ENCODE peak calls at places on chromosomes 16 and 17, in eight cellular contexts. One of them, this sample, is unnamed.

GRCh38 chr17:49869038-49869374 is 21.1 kb upstream of the TAC4 start:
- DNase-seq in right atrium auricular region: no peak
- DNase-seq in BJ: no peak
- DNase-seq in suprapubic skin: no peak
- DNase-seq in epithelial cell of esophagus: no peak
- DNase-seq in SK-N-SH: no peak
- DNase-seq in endothelial cell: no peak
- DNase-seq in osteoblast: peak
- DNase-seq in this sample: no peak

GRCh38 chr17:72592242-72592966 is 471.6 kb downstream of the SOX9 start:
- DNase-seq in right atrium auricular region: no peak
- DNase-seq in BJ: no peak
- DNase-seq in suprapubic skin: peak
- DNase-seq in epithelial cell of esophagus: peak
- DNase-seq in SK-N-SH: peak
- DNase-seq in endothelial cell: peak
- DNase-seq in osteoblast: peak
- DNase-seq in this sample: no peak

GRCh38 chr16:16092925-16093624 is 130.2 kb downstream of the ABCC6 start:
- DNase-seq in right atrium auricular region: no peak
- DNase-seq in BJ: no peak
- DNase-seq in suprapubic skin: no peak
- DNase-seq in epithelial cell of esophagus: no peak
- DNase-seq in SK-N-SH: no peak
- DNase-seq in endothelial cell: no peak
- DNase-seq in osteoblast: peak
- DNase-seq in this sample: peak

GRCh38 chr16:69607674-69608073 is 41.9 kb downstream of the NFAT5 start:
- DNase-seq in right atrium auricular region: no peak
- DNase-seq in BJ: no peak
- DNase-seq in suprapubic skin: no peak
- DNase-seq in epithelial cell of esophagus: no peak
- DNase-seq in SK-N-SH: no peak
- DNase-seq in endothelial cell: no peak
- DNase-seq in osteoblast: no peak
- DNase-seq in this sample: no peak

GRCh38 chr17:61466246-61466645 is 14.0 kb downstream of the TBX4 start:
- DNase-seq in right atrium auricular region: no peak
- DNase-seq in BJ: no peak
- DNase-seq in suprapubic skin: peak
- DNase-seq in epithelial cell of esophagus: no peak
- DNase-seq in SK-N-SH: no peak
- DNase-seq in endothelial cell: no peak
- DNase-seq in osteoblast: no peak
- DNase-seq in this sample: no peak

GRCh38 chr17:29412780-29413565 is 22.8 kb downstream of the TAOK1 start:
- DNase-seq in right atrium auricular region: no peak
- DNase-seq in BJ: peak
- DNase-seq in suprapubic skin: no peak
- DNase-seq in epithelial cell of esophagus: peak
- DNase-seq in SK-N-SH: no peak
- DNase-seq in endothelial cell: no peak
- DNase-seq in osteoblast: peak
- DNase-seq in this sample: no peak

GRCh38 chr17:31424944-31425582 is 33.6 kb downstream of the RAB11FIP4 start:
- DNase-seq in right atrium auricular region: no peak
- DNase-seq in BJ: no peak
- DNase-seq in suprapubic skin: no peak
- DNase-seq in epithelial cell of esophagus: no peak
- DNase-seq in SK-N-SH: peak
- DNase-seq in endothelial cell: no peak
- DNase-seq in osteoblast: no peak
- DNase-seq in this sample: peak

GRCh38 chr16:54654429-54654828 is 276.2 kb upstream of the IRX5 start:
- DNase-seq in right atrium auricular region: no peak
- DNase-seq in BJ: no peak
- DNase-seq in suprapubic skin: no peak
- DNase-seq in epithelial cell of esophagus: no peak
- DNase-seq in SK-N-SH: no peak
- DNase-seq in endothelial cell: no peak
- DNase-seq in osteoblast: no peak
- DNase-seq in this sample: no peak

GRCh38 chr16:27852681-27853080 is 210.8 kb downstream of the GSG1L start:
- DNase-seq in right atrium auricular region: no peak
- DNase-seq in BJ: no peak
- DNase-seq in suprapubic skin: no peak
- DNase-seq in epithelial cell of esophagus: no peak
- DNase-seq in SK-N-SH: no peak
- DNase-seq in endothelial cell: no peak
- DNase-seq in osteoblast: no peak
- DNase-seq in this sample: no peak

GRCh38 chr16:21952040-21952792 is 945 bp upstream of the UQCRC2 start:
- DNase-seq in right atrium auricular region: peak
- DNase-seq in BJ: no peak
- DNase-seq in suprapubic skin: peak
- DNase-seq in epithelial cell of esophagus: peak
- DNase-seq in SK-N-SH: peak
- DNase-seq in endothelial cell: peak
- DNase-seq in osteoblast: no peak
- DNase-seq in this sample: peak

GRCh38 chr17:75155191-75155601 is 884 bp upstream of the JPT1 start:
- DNase-seq in right atrium auricular region: no peak
- DNase-seq in BJ: no peak
- DNase-seq in suprapubic skin: peak
- DNase-seq in epithelial cell of esophagus: peak
- DNase-seq in SK-N-SH: no peak
- DNase-seq in endothelial cell: no peak
- DNase-seq in osteoblast: peak
- DNase-seq in this sample: no peak

GRCh38 chr17:37849617-37849972 is 74.6 kb upstream of the TBC1D3K start:
- DNase-seq in right atrium auricular region: no peak
- DNase-seq in BJ: no peak
- DNase-seq in suprapubic skin: no peak
- DNase-seq in epithelial cell of esophagus: no peak
- DNase-seq in SK-N-SH: no peak
- DNase-seq in endothelial cell: no peak
- DNase-seq in osteoblast: no peak
- DNase-seq in this sample: no peak

GRCh38 chr17:75909812-75910274 is 5.2 kb upstream of the MRPL38 start:
- DNase-seq in right atrium auricular region: no peak
- DNase-seq in BJ: no peak
- DNase-seq in suprapubic skin: no peak
- DNase-seq in epithelial cell of esophagus: peak
- DNase-seq in SK-N-SH: peak
- DNase-seq in endothelial cell: no peak
- DNase-seq in osteoblast: no peak
- DNase-seq in this sample: no peak

GRCh38 chr17:17561408-17562144 is 29.9 kb downstream of the PEMT start:
- DNase-seq in right atrium auricular region: peak
- DNase-seq in BJ: no peak
- DNase-seq in suprapubic skin: peak
- DNase-seq in epithelial cell of esophagus: peak
- DNase-seq in SK-N-SH: no peak
- DNase-seq in endothelial cell: no peak
- DNase-seq in osteoblast: peak
- DNase-seq in this sample: no peak

GRCh38 chr17:79023180-79023705 is 726 bp upstream of the C1QTNF1 start:
- DNase-seq in right atrium auricular region: no peak
- DNase-seq in BJ: no peak
- DNase-seq in suprapubic skin: peak
- DNase-seq in epithelial cell of esophagus: no peak
- DNase-seq in SK-N-SH: no peak
- DNase-seq in endothelial cell: no peak
- DNase-seq in osteoblast: peak
- DNase-seq in this sample: no peak

GRCh38 chr17:79022507-79022991 is 1.4 kb upstream of the C1QTNF1 start:
- DNase-seq in right atrium auricular region: peak
- DNase-seq in BJ: no peak
- DNase-seq in suprapubic skin: peak
- DNase-seq in epithelial cell of esophagus: no peak
- DNase-seq in SK-N-SH: no peak
- DNase-seq in endothelial cell: no peak
- DNase-seq in osteoblast: peak
- DNase-seq in this sample: no peak

GRCh38 chr17:79024901-79025737 is 1.1 kb downstream of the C1QTNF1 start:
- DNase-seq in right atrium auricular region: no peak
- DNase-seq in BJ: no peak
- DNase-seq in suprapubic skin: peak
- DNase-seq in epithelial cell of esophagus: peak
- DNase-seq in SK-N-SH: peak
- DNase-seq in endothelial cell: no peak
- DNase-seq in osteoblast: peak
- DNase-seq in this sample: no peak

GRCh38 chr17:79026345-79027273 is 2.6 kb downstream of the C1QTNF1 start:
- DNase-seq in right atrium auricular region: no peak
- DNase-seq in BJ: no peak
- DNase-seq in suprapubic skin: peak
- DNase-seq in epithelial cell of esophagus: peak
- DNase-seq in SK-N-SH: peak
- DNase-seq in endothelial cell: no peak
- DNase-seq in osteoblast: peak
- DNase-seq in this sample: no peak

GRCh38 chr17:79023886-79024771 is at the start of gene C1QTNF1:
- DNase-seq in right atrium auricular region: peak
- DNase-seq in BJ: no peak
- DNase-seq in suprapubic skin: peak
- DNase-seq in epithelial cell of esophagus: peak
- DNase-seq in SK-N-SH: peak
- DNase-seq in endothelial cell: peak
- DNase-seq in osteoblast: peak
- DNase-seq in this sample: no peak
- TF ChIP-seq CTCF in right atrium auricular region: peak
- TF ChIP-seq CTCF in BJ: peak
- TF ChIP-seq CTCF in suprapubic skin: peak
- TF ChIP-seq CTCF in epithelial cell of esophagus: peak
- TF ChIP-seq CTCF in SK-N-SH: peak
- TF ChIP-seq CTCF in endothelial cell: peak
- TF ChIP-seq CTCF in osteoblast: no peak
- TF ChIP-seq CTCF in this sample: peak

GRCh38 chr17:73646409-73647305 is 2.4 kb upstream of the SDK2 start:
- DNase-seq in right atrium auricular region: no peak
- DNase-seq in BJ: no peak
- DNase-seq in suprapubic skin: no peak
- DNase-seq in epithelial cell of esophagus: no peak
- DNase-seq in SK-N-SH: peak
- DNase-seq in endothelial cell: peak
- DNase-seq in osteoblast: no peak
- DNase-seq in this sample: no peak
- TF ChIP-seq CTCF in right atrium auricular region: no peak
- TF ChIP-seq CTCF in BJ: peak
- TF ChIP-seq CTCF in suprapubic skin: no peak
- TF ChIP-seq CTCF in epithelial cell of esophagus: no peak
- TF ChIP-seq CTCF in SK-N-SH: no peak
- TF ChIP-seq CTCF in endothelial cell: no peak
- TF ChIP-seq CTCF in osteoblast: no peak
- TF ChIP-seq CTCF in this sample: peak

DNA sequence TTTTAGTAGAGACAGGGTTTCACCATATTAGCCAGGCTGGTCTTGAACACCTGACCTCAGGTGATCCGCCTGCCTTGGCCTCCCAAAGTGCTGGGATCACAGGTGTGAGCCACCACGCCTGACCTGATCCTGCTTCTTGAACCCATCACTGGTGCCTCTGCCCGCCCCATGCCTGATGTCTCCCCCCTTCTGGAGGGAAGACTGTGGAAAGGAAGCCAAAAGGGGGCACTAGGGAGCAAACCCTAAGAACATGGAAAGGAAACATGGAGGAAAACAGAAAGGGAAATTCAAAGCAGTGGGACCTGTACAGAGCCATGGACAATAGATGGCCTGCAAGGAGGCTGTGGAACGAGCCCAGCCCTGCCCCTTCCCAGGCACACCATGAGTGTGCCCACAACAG is 31.1 kb upstream of the FASN start:
- DNase-seq in right atrium auricular region: no peak
- DNase-seq in BJ: no peak
- DNase-seq in suprapubic skin: no peak
- DNase-seq in epithelial cell of esophagus: no peak
- DNase-seq in SK-N-SH: peak
- DNase-seq in endothelial cell: no peak
- DNase-seq in osteoblast: peak
- DNase-seq in this sample: no peak
- TF ChIP-seq CTCF in right atrium auricular region: no peak
- TF ChIP-seq CTCF in BJ: no peak
- TF ChIP-seq CTCF in suprapubic skin: no peak
- TF ChIP-seq CTCF in epithelial cell of esophagus: no peak
- TF ChIP-seq CTCF in SK-N-SH: peak
- TF ChIP-seq CTCF in endothelial cell: no peak
- TF ChIP-seq CTCF in osteoblast: peak
- TF ChIP-seq CTCF in this sample: peak

DNA sequence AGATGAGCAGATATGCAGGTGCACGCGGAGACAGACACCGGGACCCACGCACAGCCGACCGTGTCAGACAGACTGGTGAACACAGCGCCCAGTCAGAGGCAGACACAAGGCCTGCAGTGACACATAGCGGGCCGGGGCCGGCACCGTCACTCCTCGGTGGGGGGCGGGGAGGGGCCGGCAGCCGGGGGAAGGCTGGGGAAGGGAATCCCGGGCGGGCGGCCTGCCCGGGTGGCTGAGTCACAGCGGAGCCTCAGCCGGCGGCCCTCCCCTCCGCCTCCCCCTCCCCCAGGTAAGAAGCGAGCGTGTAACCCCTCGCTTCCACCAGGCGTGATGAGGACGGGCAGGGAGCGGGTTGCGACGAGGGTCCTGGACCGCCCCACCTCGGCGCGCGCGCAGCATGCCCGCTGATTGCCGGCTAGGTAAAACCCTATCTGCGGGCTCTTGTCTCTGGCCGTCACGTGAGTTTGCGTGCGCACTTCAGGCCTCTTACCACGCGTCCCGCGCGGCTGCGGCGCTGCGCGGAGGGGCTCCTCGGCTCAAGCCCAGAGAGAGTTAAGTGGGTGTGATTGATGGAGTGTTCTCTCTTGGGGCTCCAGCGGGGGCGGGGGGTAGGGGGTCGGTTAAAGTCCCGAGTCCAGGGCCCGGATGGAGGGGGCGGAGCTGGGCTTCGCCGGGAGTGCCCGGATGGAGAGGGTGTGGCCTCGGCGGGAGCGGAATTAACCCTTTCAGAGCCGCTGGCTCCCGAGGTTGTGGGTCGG is 7.8 kb downstream of the KDM6B start:
- DNase-seq in right atrium auricular region: peak
- DNase-seq in BJ: no peak
- DNase-seq in suprapubic skin: peak
- DNase-seq in epithelial cell of esophagus: peak
- DNase-seq in SK-N-SH: peak
- DNase-seq in endothelial cell: peak
- DNase-seq in osteoblast: peak
- DNase-seq in this sample: peak
- TF ChIP-seq CTCF in right atrium auricular region: peak
- TF ChIP-seq CTCF in BJ: peak
- TF ChIP-seq CTCF in suprapubic skin: no peak
- TF ChIP-seq CTCF in epithelial cell of esophagus: no peak
- TF ChIP-seq CTCF in SK-N-SH: peak
- TF ChIP-seq CTCF in endothelial cell: no peak
- TF ChIP-seq CTCF in osteoblast: no peak
- TF ChIP-seq CTCF in this sample: no peak

GRCh38 chr16:65548470-65548869 is 426.6 kb upstream of the CDH11 start:
- DNase-seq in right atrium auricular region: no peak
- DNase-seq in BJ: no peak
- DNase-seq in suprapubic skin: no peak
- DNase-seq in epithelial cell of esophagus: no peak
- DNase-seq in SK-N-SH: peak
- DNase-seq in endothelial cell: no peak
- DNase-seq in osteoblast: no peak
- DNase-seq in this sample: no peak
- TF ChIP-seq CTCF in right atrium auricular region: no peak
- TF ChIP-seq CTCF in BJ: peak
- TF ChIP-seq CTCF in suprapubic skin: no peak
- TF ChIP-seq CTCF in epithelial cell of esophagus: no peak
- TF ChIP-seq CTCF in SK-N-SH: peak
- TF ChIP-seq CTCF in endothelial cell: no peak
- TF ChIP-seq CTCF in osteoblast: peak
- TF ChIP-seq CTCF in this sample: peak

GRCh38 chr16:57216968-57217367 is 28.1 kb upstream of the ARL2BP start:
- DNase-seq in right atrium auricular region: no peak
- DNase-seq in BJ: no peak
- DNase-seq in suprapubic skin: no peak
- DNase-seq in epithelial cell of esophagus: no peak
- DNase-seq in SK-N-SH: no peak
- DNase-seq in endothelial cell: no peak
- DNase-seq in osteoblast: no peak
- DNase-seq in this sample: no peak
- TF ChIP-seq CTCF in right atrium auricular region: no peak
- TF ChIP-seq CTCF in BJ: no peak
- TF ChIP-seq CTCF in suprapubic skin: no peak
- TF ChIP-seq CTCF in epithelial cell of esophagus: no peak
- TF ChIP-seq CTCF in SK-N-SH: no peak
- TF ChIP-seq CTCF in endothelial cell: no peak
- TF ChIP-seq CTCF in osteoblast: no peak
- TF ChIP-seq CTCF in this sample: no peak